ENCODE peak calls at places on chromosome 12, in five cellular contexts. One of them, this sample, is unnamed.

GRCh38 chr12:100263131-100263530 is 3.7 kb downstream of the DEPDC4 start:
- DNase-seq in ovary: no peak
- DNase-seq in esophagus squamous epithelium: no peak
- DNase-seq in body of pancreas: no peak
- DNase-seq in IMR-90: no peak
- DNase-seq in this sample: no peak

GRCh38 chr12:49909328-49909727 is 5.6 kb upstream of the FAIM2 start:
- DNase-seq in body of pancreas: no peak
- DNase-seq in esophagus squamous epithelium: no peak
- DNase-seq in ovary: no peak
- DNase-seq in IMR-90: no peak
- DNase-seq in this sample: no peak

GRCh38 chr12:607541-608001 is 55.7 kb downstream of the NINJ2 start:
- DNase-seq in esophagus squamous epithelium: no peak
- DNase-seq in ovary: no peak
- DNase-seq in body of pancreas: no peak
- DNase-seq in IMR-90: no peak
- DNase-seq in this sample: no peak

GRCh38 chr12:75781532-75782046 is 250.0 kb downstream of the PHLDA1 start:
- DNase-seq in body of pancreas: no peak
- DNase-seq in IMR-90: peak
- DNase-seq in ovary: no peak
- DNase-seq in esophagus squamous epithelium: no peak
- DNase-seq in this sample: no peak

GRCh38 chr12:130444986-130445385 is 107.3 kb downstream of the PIWIL1 start:
- DNase-seq in ovary: no peak
- DNase-seq in IMR-90: no peak
- DNase-seq in esophagus squamous epithelium: no peak
- DNase-seq in body of pancreas: no peak
- DNase-seq in this sample: no peak

GRCh38 chr12:98582093-98582492 is 11.4 kb upstream of the SLC25A3 start:
- DNase-seq in esophagus squamous epithelium: no peak
- DNase-seq in IMR-90: peak
- DNase-seq in body of pancreas: no peak
- DNase-seq in ovary: no peak
- DNase-seq in this sample: no peak

GRCh38 chr12:95608252-95609033 is 57.2 kb upstream of the USP44 start:
- DNase-seq in IMR-90: peak
- DNase-seq in body of pancreas: peak
- DNase-seq in esophagus squamous epithelium: no peak
- DNase-seq in ovary: peak
- DNase-seq in this sample: no peak

GRCh38 chr12:96487214-96487613 is 2.2 kb upstream of the CFAP54 start:
- DNase-seq in IMR-90: peak
- DNase-seq in ovary: no peak
- DNase-seq in esophagus squamous epithelium: no peak
- DNase-seq in body of pancreas: no peak
- DNase-seq in this sample: peak

GRCh38 chr12:2683283-2684025 is 111.3 kb upstream of the FKBP4 start:
- DNase-seq in ovary: no peak
- DNase-seq in body of pancreas: no peak
- DNase-seq in esophagus squamous epithelium: no peak
- DNase-seq in IMR-90: peak
- DNase-seq in this sample: no peak

GRCh38 chr12:68406134-68406576 is 74.0 kb upstream of the MDM1 start:
- DNase-seq in body of pancreas: peak
- DNase-seq in esophagus squamous epithelium: peak
- DNase-seq in IMR-90: peak
- DNase-seq in ovary: peak
- DNase-seq in this sample: peak

GRCh38 chr12:57280234-57281062 is 29.5 kb upstream of the STAC3 start:
- DNase-seq in body of pancreas: peak
- DNase-seq in esophagus squamous epithelium: no peak
- DNase-seq in IMR-90: peak
- DNase-seq in ovary: no peak
- DNase-seq in this sample: peak

GRCh38 chr12:95114766-95115450 is 41.5 kb upstream of the NR2C1 start:
- DNase-seq in body of pancreas: no peak
- DNase-seq in IMR-90: peak
- DNase-seq in esophagus squamous epithelium: no peak
- DNase-seq in ovary: no peak
- DNase-seq in this sample: no peak

GRCh38 chr12:133192847-133193246 is 11.6 kb downstream of the ZNF268 start:
- DNase-seq in esophagus squamous epithelium: no peak
- DNase-seq in ovary: no peak
- DNase-seq in body of pancreas: no peak
- DNase-seq in IMR-90: no peak
- DNase-seq in this sample: no peak

GRCh38 chr12:6767592-6768384 is 1.6 kb downstream of the PTMS start:
- DNase-seq in body of pancreas: no peak
- DNase-seq in IMR-90: peak
- DNase-seq in ovary: no peak
- DNase-seq in esophagus squamous epithelium: no peak
- DNase-seq in this sample: no peak

GRCh38 chr12:48109424-48109823 is 3.5 kb upstream of the SENP1 start:
- DNase-seq in body of pancreas: no peak
- DNase-seq in IMR-90: no peak
- DNase-seq in esophagus squamous epithelium: no peak
- DNase-seq in ovary: no peak
- DNase-seq in this sample: no peak

GRCh38 chr12:38921025-38921677 is 15.8 kb upstream of the CPNE8 start:
- DNase-seq in esophagus squamous epithelium: no peak
- DNase-seq in IMR-90: no peak
- DNase-seq in ovary: no peak
- DNase-seq in body of pancreas: peak
- DNase-seq in this sample: no peak

GRCh38 chr12:46363582-46364299 is 8.8 kb downstream of the SLC38A2 start:
- DNase-seq in IMR-90: no peak
- DNase-seq in body of pancreas: no peak
- DNase-seq in esophagus squamous epithelium: no peak
- DNase-seq in ovary: no peak
- DNase-seq in this sample: no peak
- TF ChIP-seq POLR2A in IMR-90: peak
- TF ChIP-seq POLR2A in body of pancreas: no peak
- TF ChIP-seq POLR2A in esophagus squamous epithelium: no peak
- TF ChIP-seq POLR2A in ovary: no peak
- TF ChIP-seq POLR2A in this sample: no peak

GRCh38 chr12:51951199-51951842 is at the start of gene ACVR1B:
- DNase-seq in esophagus squamous epithelium: peak
- DNase-seq in IMR-90: peak
- DNase-seq in body of pancreas: peak
- DNase-seq in ovary: peak
- DNase-seq in this sample: peak
- TF ChIP-seq POLR2A in esophagus squamous epithelium: peak
- TF ChIP-seq POLR2A in IMR-90: no peak
- TF ChIP-seq POLR2A in body of pancreas: peak
- TF ChIP-seq POLR2A in ovary: peak
- TF ChIP-seq POLR2A in this sample: peak

GRCh38 chr12:46663297-46663696 is 162.5 kb downstream of the SLC38A4 start:
- DNase-seq in esophagus squamous epithelium: no peak
- DNase-seq in IMR-90: no peak
- DNase-seq in ovary: no peak
- DNase-seq in body of pancreas: no peak
- DNase-seq in this sample: no peak

GRCh38 chr12:46660719-46661118 is 165.1 kb downstream of the SLC38A4 start:
- DNase-seq in esophagus squamous epithelium: no peak
- DNase-seq in body of pancreas: no peak
- DNase-seq in IMR-90: peak
- DNase-seq in ovary: no peak
- DNase-seq in this sample: no peak

GRCh38 chr12:46659844-46660243 is 166.0 kb downstream of the SLC38A4 start:
- DNase-seq in IMR-90: no peak
- DNase-seq in ovary: no peak
- DNase-seq in esophagus squamous epithelium: no peak
- DNase-seq in body of pancreas: no peak
- DNase-seq in this sample: no peak

GRCh38 chr12:46660276-46660675 is 165.5 kb downstream of the SLC38A4 start:
- DNase-seq in body of pancreas: no peak
- DNase-seq in esophagus squamous epithelium: no peak
- DNase-seq in IMR-90: peak
- DNase-seq in ovary: no peak
- DNase-seq in this sample: no peak

GRCh38 chr12:46661161-46661845 is 164.5 kb downstream of the SLC38A4 start:
- DNase-seq in esophagus squamous epithelium: no peak
- DNase-seq in IMR-90: peak
- DNase-seq in ovary: no peak
- DNase-seq in body of pancreas: peak
- DNase-seq in this sample: no peak
- TF ChIP-seq POLR2A in esophagus squamous epithelium: no peak
- TF ChIP-seq POLR2A in IMR-90: peak
- TF ChIP-seq POLR2A in ovary: no peak
- TF ChIP-seq POLR2A in body of pancreas: no peak
- TF ChIP-seq POLR2A in this sample: no peak

DNA sequence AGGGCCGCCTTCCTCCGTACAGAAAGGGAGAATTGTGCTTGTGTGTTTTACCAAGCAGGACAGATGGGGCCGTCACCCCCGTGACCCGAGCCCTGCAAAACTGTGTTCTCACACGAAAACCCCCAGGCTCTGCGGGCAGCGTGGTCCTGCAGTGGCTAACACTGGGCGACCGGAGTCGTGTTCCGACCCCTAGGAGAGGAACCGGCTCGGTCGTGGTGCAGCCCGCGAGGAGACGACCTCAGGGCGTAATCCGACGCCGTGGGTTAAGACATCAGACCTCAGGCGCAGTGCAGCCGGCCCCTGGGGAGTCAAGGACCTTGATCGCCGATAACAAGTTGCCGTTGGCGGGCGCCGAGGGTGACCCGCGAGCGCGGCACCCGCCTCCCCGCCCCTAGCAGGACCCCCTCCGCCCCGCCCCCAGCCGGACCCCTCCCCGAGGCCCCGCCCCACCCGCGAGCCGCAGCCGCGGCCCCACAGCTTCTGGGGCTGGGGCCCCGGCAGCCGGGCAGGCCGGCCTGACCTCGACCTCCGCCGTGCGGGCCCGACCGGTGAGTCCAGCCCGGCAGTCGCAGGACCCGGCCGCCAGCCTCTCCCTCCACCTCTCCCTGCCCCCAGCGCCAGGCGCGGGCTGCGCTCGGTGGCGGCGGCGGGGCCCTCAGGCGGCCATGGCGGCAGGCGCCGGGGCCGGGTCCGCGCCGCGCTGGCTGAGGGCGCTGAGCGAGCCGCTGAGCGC is at the start of gene CHPT1:
- DNase-seq in IMR-90: peak
- DNase-seq in esophagus squamous epithelium: no peak
- DNase-seq in ovary: peak
- DNase-seq in body of pancreas: peak
- DNase-seq in this sample: peak
- TF ChIP-seq POLR2A in IMR-90: no peak
- TF ChIP-seq POLR2A in esophagus squamous epithelium: peak
- TF ChIP-seq POLR2A in ovary: peak
- TF ChIP-seq POLR2A in body of pancreas: peak
- TF ChIP-seq POLR2A in this sample: peak

GRCh38 chr12:62649412-62650116 is 182.9 kb downstream of the MON2 start:
- DNase-seq in ovary: no peak
- DNase-seq in esophagus squamous epithelium: no peak
- DNase-seq in IMR-90: no peak
- DNase-seq in body of pancreas: no peak
- DNase-seq in this sample: no peak

GRCh38 chr12:62651138-62651537 is 184.5 kb downstream of the MON2 start:
- DNase-seq in esophagus squamous epithelium: no peak
- DNase-seq in IMR-90: no peak
- DNase-seq in body of pancreas: no peak
- DNase-seq in ovary: no peak
- DNase-seq in this sample: no peak

GRCh38 chr12:62643470-62643869 is 176.8 kb downstream of the MON2 start:
- DNase-seq in ovary: no peak
- DNase-seq in esophagus squamous epithelium: no peak
- DNase-seq in IMR-90: peak
- DNase-seq in body of pancreas: no peak
- DNase-seq in this sample: no peak

GRCh38 chr12:62646566-62646965 is 179.9 kb downstream of the MON2 start:
- DNase-seq in body of pancreas: no peak
- DNase-seq in esophagus squamous epithelium: no peak
- DNase-seq in ovary: no peak
- DNase-seq in IMR-90: no peak
- DNase-seq in this sample: no peak

GRCh38 chr12:62647586-62647985 is 181.0 kb downstream of the MON2 start:
- DNase-seq in ovary: no peak
- DNase-seq in esophagus squamous epithelium: no peak
- DNase-seq in IMR-90: no peak
- DNase-seq in body of pancreas: peak
- DNase-seq in this sample: no peak
- TF ChIP-seq POLR2A in ovary: no peak
- TF ChIP-seq POLR2A in esophagus squamous epithelium: no peak
- TF ChIP-seq POLR2A in IMR-90: no peak
- TF ChIP-seq POLR2A in body of pancreas: no peak
- TF ChIP-seq POLR2A in this sample: no peak

DNA sequence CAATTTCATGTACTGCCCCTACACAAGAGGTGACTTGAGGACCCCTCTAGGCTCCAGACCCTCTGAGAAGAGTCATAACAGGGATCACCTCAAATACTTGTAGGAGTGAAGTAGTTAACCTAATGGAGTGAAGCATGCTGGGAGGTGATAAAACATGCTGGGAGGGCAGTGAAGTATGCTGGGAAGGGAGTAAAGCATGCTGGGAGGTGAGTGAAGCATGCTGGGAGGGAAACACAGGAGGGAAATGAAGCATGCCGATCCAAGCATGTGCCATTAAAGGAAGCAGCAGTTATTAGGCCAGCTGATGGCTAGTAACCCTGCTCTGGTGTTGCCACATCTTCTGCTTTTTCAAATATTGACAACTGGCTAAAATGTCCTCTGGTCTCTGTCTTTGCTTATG is 70.7 kb upstream of the TRHDE start:
- DNase-seq in esophagus squamous epithelium: no peak
- DNase-seq in ovary: no peak
- DNase-seq in IMR-90: no peak
- DNase-seq in body of pancreas: no peak
- DNase-seq in this sample: no peak
- TF ChIP-seq POLR2A in esophagus squamous epithelium: no peak
- TF ChIP-seq POLR2A in ovary: no peak
- TF ChIP-seq POLR2A in IMR-90: no peak
- TF ChIP-seq POLR2A in body of pancreas: no peak
- TF ChIP-seq POLR2A in this sample: no peak

GRCh38 chr12:23721268-23721667 is 228.2 kb downstream of the SOX5 start:
- DNase-seq in esophagus squamous epithelium: no peak
- DNase-seq in ovary: no peak
- DNase-seq in IMR-90: no peak
- DNase-seq in body of pancreas: no peak
- DNase-seq in this sample: no peak
- TF ChIP-seq POLR2A in esophagus squamous epithelium: no peak
- TF ChIP-seq POLR2A in ovary: no peak
- TF ChIP-seq POLR2A in IMR-90: no peak
- TF ChIP-seq POLR2A in body of pancreas: no peak
- TF ChIP-seq POLR2A in this sample: no peak

This sample was measured in H54.